ENCODE peak calls at places on chromosomes 3 and 15, in seven cellular contexts. V is neural progenitor cell, W is GM23248, F is mammary epithelial cell, U is H1, L is HCT116, D is PC-9. Y is an unnamed sample.

GRCh38 chr3:81451611-81452010 is 309.8 kb downstream of the GBE1 start:
- DNase-seq in V (no peak), F (peak; percentile 20), L (no peak), U (no peak), D (peak; percentile 1), W (peak; percentile 55), Y (peak; percentile 74)

GRCh38 chr15:37902126-37902525 is 32.3 kb upstream of the TMCO5A start:
- DNase-seq in F (no peak), W (no peak), U (no peak), L (no peak), V (no peak), D (no peak), Y (no peak)

GRCh38 chr3:161576733-161577510 is 80.3 kb downstream of the OTOL1 start:
- DNase-seq in W (peak; percentile 3), D (no peak), U (no peak), V (no peak), L (no peak), F (no peak), Y (no peak)

GRCh38 chr3:59970384-59970783 is 920.6 kb upstream of the CFAP20DC start:
- DNase-seq in L (no peak), F (no peak), V (no peak), U (no peak), D (no peak), W (no peak), Y (no peak)

GRCh38 chr15:37483779-37484178 is 383.4 kb upstream of the MEIS2 start:
- DNase-seq in F (no peak), L (no peak), V (no peak), D (no peak), W (no peak), U (no peak), Y (no peak)

GRCh38 chr3:51974963-51975856 is at the start of gene ABHD14A:
- DNase-seq in U (peak; percentile 82), W (peak; percentile 88), L (no peak), V (peak; percentile 88), F (peak; percentile 67), D (peak; percentile 76), Y (peak; percentile 52)

GRCh38 chr15:39188930-39189329 is 391.9 kb upstream of the THBS1 start:
- DNase-seq in V (no peak), U (no peak), W (peak; percentile 92), D (peak; percentile 36), L (peak; percentile 44), F (peak; percentile 94), Y (peak; percentile 59)

GRCh38 chr3:47578119-47578630 is 490 bp downstream of the CSPG5 start:
- DNase-seq in V (peak; percentile 59), F (no peak), U (peak; percentile 77), D (peak; percentile 15), W (peak; percentile 53), L (no peak), Y (no peak)

GRCh38 chr3:24287728-24288450 is 206.8 kb downstream of the THRB start:
- DNase-seq in W (no peak), U (no peak), V (no peak), F (no peak), D (no peak), L (no peak), Y (no peak)

GRCh38 chr3:49305608-49306007 is 28.6 kb upstream of the C3orf62 start:
- DNase-seq in U (no peak), W (no peak), V (no peak), D (no peak), L (no peak), F (no peak), Y (no peak)

GRCh38 chr15:22979069-22979698 is 984 bp downstream of the CYFIP1 start:
- DNase-seq in L (no peak), W (peak; percentile 75), U (peak; percentile 69), D (peak; percentile 56), F (peak; percentile 60), V (peak; percentile 69), Y (peak; percentile 41)

GRCh38 chr15:29859981-29860745 is 37.9 kb upstream of the TJP1 start:
- DNase-seq in W (peak; percentile 88), L (no peak), D (no peak), F (peak; percentile 70), V (no peak), U (no peak), Y (peak; percentile 55)

GRCh38 chr3:24177201-24177600 is 232.1 kb downstream of the NR1D2 start:
- DNase-seq in U (no peak), D (no peak), V (no peak), L (no peak), F (no peak), W (no peak), Y (no peak)

GRCh38 chr3:122313261-122313660 is 11.8 kb upstream of the CSTA start:
- DNase-seq in L (no peak), F (peak; percentile 19), V (no peak), D (no peak), W (peak; percentile 21), U (no peak), Y (peak; percentile 11)

GRCh38 chr15:39431371-39431770 is 149.5 kb upstream of the THBS1 start:
- DNase-seq in D (no peak), F (no peak), W (peak; percentile 57), U (no peak), V (no peak), L (no peak), Y (peak; percentile 74)

GRCh38 chr3:18087963-18088362 is 337.2 kb downstream of the SATB1 start:
- DNase-seq in F (no peak), D (no peak), L (no peak), V (no peak), W (no peak), U (no peak), Y (no peak)

GRCh38 chr3:17466028-17466427 is 276.4 kb downstream of the TBC1D5 start:
- DNase-seq in F (peak; percentile 27), U (no peak), W (peak; percentile 14), V (no peak), L (no peak), D (no peak), Y (no peak)

GRCh38 chr3:63948995-63949394 is 36.8 kb upstream of the SCAANT1 start:
- DNase-seq in U (no peak), W (peak; percentile 83), L (no peak), V (no peak), D (no peak), F (no peak), Y (peak; percentile 46)

GRCh38 chr3:88137836-88138235 is 11.9 kb upstream of the C3orf38 start:
- DNase-seq in D (no peak), F (no peak), W (peak; percentile 63), U (no peak), V (no peak), L (no peak), Y (peak; percentile 27)

GRCh38 chr3:175941352-175941751 is 1082.2 kb downstream of the NAALADL2 start:
- DNase-seq in D (peak; percentile 30), W (no peak), L (no peak), V (peak; percentile 25), U (peak; percentile 68), F (peak; percentile 16), Y (no peak)

GRCh38 chr3:173911446-173911845 is 513.9 kb downstream of the NLGN1 start:
- DNase-seq in F (no peak), W (no peak), V (no peak), U (no peak), L (no peak), D (no peak), Y (peak; percentile 59)

GRCh38 chr15:73985101-73985873 is 6.8 kb downstream of the STOML1 start:
- DNase-seq in F (peak; percentile 85), W (peak; percentile 68), U (no peak), D (peak; percentile 45), L (no peak), V (no peak), Y (peak; percentile 56)

GRCh38 chr3:123535580-123535979 is 49.3 kb downstream of the HACD2 start:
- DNase-seq in U (no peak), L (no peak), F (peak; percentile 72), V (no peak), W (peak; percentile 95), D (no peak), Y (peak; percentile 9)

GRCh38 chr15:48925714-48926223 is 38.0 kb downstream of the SHC4 start:
- DNase-seq in V (no peak), W (peak; percentile 94), D (peak; percentile 25), U (no peak), L (peak; percentile 91), F (peak; percentile 97), Y (peak; percentile 90)

GRCh38 chr3:183515968-183516851 is 39.3 kb downstream of the KLHL6 start:
- DNase-seq in L (no peak), U (no peak), D (no peak), V (no peak), F (no peak), W (no peak), Y (no peak)

GRCh38 chr15:80436511-80437307 is 32.5 kb downstream of the ARNT2 start:
- DNase-seq in U (no peak), V (no peak), F (peak; percentile 86), L (peak; percentile 70), W (peak; percentile 80), D (peak; percentile 64), Y (peak; percentile 12)

GRCh38 chr3:127615631-127616305 is 13.2 kb upstream of the PODXL2 start:
- DNase-seq in L (no peak), F (no peak), U (no peak), V (no peak), D (no peak), W (peak; percentile 53), Y (no peak)
- H4K20me1 ChIP-seq in L (peaks cover 8% of the 10 kb centered on the region), F (no peaks in the 10 kb centered on the region), U (peaks cover 16% of the 10 kb centered on the region), V (peaks cover 61% of the 10 kb centered on the region), D (no peaks in the 10 kb centered on the region), W (no peaks in the 10 kb centered on the region), Y (no peaks in the 10 kb centered on the region)

GRCh38 chr3:98775459-98775858 is 12.3 kb downstream of the ST3GAL6 start:
- DNase-seq in V (no peak), F (no peak), L (no peak), D (no peak), W (no peak), U (no peak), Y (no peak)
- H3K36me3 ChIP-seq in V (no peaks in the 10 kb centered on the region), F (no peaks in the 10 kb centered on the region), L (no peaks in the 10 kb centered on the region), D (no peaks in the 10 kb centered on the region), W (no peaks in the 10 kb centered on the region), U (no peaks in the 10 kb centered on the region), Y (no peaks in the 10 kb centered on the region)

DNA sequence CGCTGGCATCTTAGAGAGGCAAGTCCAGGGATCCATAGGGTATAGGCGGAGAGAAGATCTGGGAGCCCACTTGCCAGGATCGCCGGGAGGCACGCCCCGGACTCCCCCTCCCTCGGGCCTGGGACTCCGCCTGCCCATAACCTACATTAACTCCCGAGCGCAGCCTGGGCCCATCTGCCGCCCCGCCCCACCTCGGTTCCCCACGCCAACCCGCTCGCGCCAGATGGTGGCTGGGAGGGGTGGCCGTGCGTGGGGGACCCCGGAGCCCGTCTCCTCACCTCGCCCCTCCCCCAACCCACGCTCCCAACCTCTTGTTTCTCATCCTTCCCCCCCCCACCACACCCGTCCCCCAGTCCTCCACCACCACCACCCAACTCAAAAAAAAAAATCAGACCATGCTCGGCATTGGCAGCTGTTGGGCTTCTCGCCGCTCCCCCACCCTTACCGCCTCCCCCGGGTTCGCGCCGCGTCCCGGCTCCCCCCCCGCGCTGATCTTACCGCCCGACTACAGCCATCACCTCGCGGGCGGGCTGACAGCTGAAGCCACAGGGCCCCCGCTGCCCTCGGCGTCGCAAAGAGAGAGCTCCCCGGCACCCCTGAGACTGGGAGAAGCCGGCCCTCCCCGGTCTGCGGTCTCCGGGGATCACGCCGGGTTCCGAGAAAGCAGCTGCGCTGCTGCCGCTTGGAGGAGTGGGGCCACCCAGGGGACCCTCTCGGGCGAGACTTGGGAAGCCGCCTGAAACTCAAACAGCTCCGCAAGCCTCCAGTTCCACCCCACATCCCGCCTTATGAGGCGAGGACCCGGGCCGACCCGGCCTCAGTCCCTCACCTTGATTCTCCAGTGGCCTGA is 1.4 kb upstream of the DLL4 start:
- DNase-seq in F (no peak), W (peak; percentile 24), V (no peak), U (no peak), L (no peak), D (no peak), Y (no peak)
- TF ChIP-seq EZH2 in F (no peak), W (no peak), V (peak; percentile 46), U (no peak), L (no peak), D (peak; percentile 56), Y (no peak)

GRCh38 chr3:153658151-153658550 is 463.0 kb upstream of the ARHGEF26 start:
- DNase-seq in W (peak; percentile 59), F (no peak), U (no peak), D (no peak), L (no peak), V (no peak), Y (no peak)
- H4K20me1 ChIP-seq in W (no peaks in the 10 kb centered on the region), F (no peaks in the 10 kb centered on the region), U (no peaks in the 10 kb centered on the region), D (no peaks in the 10 kb centered on the region), L (no peaks in the 10 kb centered on the region), V (no peaks in the 10 kb centered on the region), Y (no peaks in the 10 kb centered on the region)

Y was measured in fibroblast of lung.